ENCODE peak calls at places on chromosome 16, in seven cellular contexts. One of them, this sample, is unnamed.

GRCh38 chr16:71852146-71852545 is 6.4 kb downstream of the ATXN1L start:
- DNase-seq in transverse colon: no peak
- DNase-seq in K562: no peak
- DNase-seq in heart right ventricle: no peak
- DNase-seq in neuronal stem cell: no peak
- DNase-seq in neural progenitor cell: no peak
- DNase-seq in PC-9: no peak
- DNase-seq in this sample: no peak

GRCh38 chr16:85393674-85394510 is 219.2 kb upstream of the GSE1 start:
- DNase-seq in neural progenitor cell: peak
- DNase-seq in transverse colon: peak
- DNase-seq in neuronal stem cell: peak
- DNase-seq in heart right ventricle: peak
- DNase-seq in K562: peak
- DNase-seq in PC-9: no peak
- DNase-seq in this sample: peak

GRCh38 chr16:9159839-9160550 is 68.6 kb downstream of the HAPSTR1 start:
- DNase-seq in neuronal stem cell: peak
- DNase-seq in K562: peak
- DNase-seq in PC-9: peak
- DNase-seq in heart right ventricle: no peak
- DNase-seq in transverse colon: peak
- DNase-seq in neural progenitor cell: peak
- DNase-seq in this sample: no peak

GRCh38 chr16:89861648-89862047 is 11.7 kb upstream of the TCF25 start:
- DNase-seq in neural progenitor cell: no peak
- DNase-seq in K562: no peak
- DNase-seq in transverse colon: no peak
- DNase-seq in neuronal stem cell: no peak
- DNase-seq in heart right ventricle: no peak
- DNase-seq in PC-9: no peak
- DNase-seq in this sample: no peak

GRCh38 chr16:54193656-54194007 is 93.0 kb downstream of the IRX3 start:
- DNase-seq in PC-9: peak
- DNase-seq in transverse colon: peak
- DNase-seq in K562: peak
- DNase-seq in heart right ventricle: peak
- DNase-seq in neural progenitor cell: peak
- DNase-seq in neuronal stem cell: peak
- DNase-seq in this sample: peak

GRCh38 chr16:49464877-49465504 is 91.4 kb downstream of the C16orf78 start:
- DNase-seq in PC-9: no peak
- DNase-seq in heart right ventricle: no peak
- DNase-seq in transverse colon: no peak
- DNase-seq in K562: peak
- DNase-seq in neuronal stem cell: peak
- DNase-seq in neural progenitor cell: peak
- DNase-seq in this sample: no peak

GRCh38 chr16:87254734-87255133 is 62.5 kb downstream of the C16orf95 start:
- DNase-seq in neuronal stem cell: no peak
- DNase-seq in heart right ventricle: no peak
- DNase-seq in K562: no peak
- DNase-seq in neural progenitor cell: no peak
- DNase-seq in transverse colon: no peak
- DNase-seq in PC-9: no peak
- DNase-seq in this sample: no peak

GRCh38 chr16:29680180-29680598 is 1.2 kb downstream of the QPRT start:
- DNase-seq in neural progenitor cell: no peak
- DNase-seq in transverse colon: peak
- DNase-seq in heart right ventricle: no peak
- DNase-seq in PC-9: peak
- DNase-seq in neuronal stem cell: no peak
- DNase-seq in K562: no peak
- DNase-seq in this sample: no peak

GRCh38 chr16:66416981-66417700 is 10.0 kb upstream of the BEAN1 start:
- DNase-seq in heart right ventricle: no peak
- DNase-seq in neuronal stem cell: no peak
- DNase-seq in K562: no peak
- DNase-seq in transverse colon: no peak
- DNase-seq in PC-9: peak
- DNase-seq in neural progenitor cell: no peak
- DNase-seq in this sample: no peak

GRCh38 chr16:34802396-34802795 is 1343.0 kb downstream of the TP53TG3F start:
- DNase-seq in transverse colon: no peak
- DNase-seq in K562: no peak
- DNase-seq in neural progenitor cell: no peak
- DNase-seq in heart right ventricle: peak
- DNase-seq in neuronal stem cell: no peak
- DNase-seq in PC-9: no peak
- DNase-seq in this sample: peak

GRCh38 chr16:85243312-85243711 is 131.0 kb upstream of the CIBAR2 start:
- DNase-seq in neuronal stem cell: no peak
- DNase-seq in PC-9: no peak
- DNase-seq in neural progenitor cell: no peak
- DNase-seq in K562: no peak
- DNase-seq in heart right ventricle: no peak
- DNase-seq in transverse colon: no peak
- DNase-seq in this sample: no peak

GRCh38 chr16:20611975-20612471 is 35.9 kb upstream of the ACSM2B start:
- DNase-seq in K562: no peak
- DNase-seq in heart right ventricle: peak
- DNase-seq in neuronal stem cell: no peak
- DNase-seq in neural progenitor cell: no peak
- DNase-seq in PC-9: no peak
- DNase-seq in transverse colon: no peak
- DNase-seq in this sample: peak

GRCh38 chr16:87344931-87345631 is 27.9 kb upstream of the C16orf95 start:
- DNase-seq in neuronal stem cell: no peak
- DNase-seq in neural progenitor cell: no peak
- DNase-seq in heart right ventricle: no peak
- DNase-seq in transverse colon: peak
- DNase-seq in PC-9: no peak
- DNase-seq in K562: no peak
- DNase-seq in this sample: peak

DNA sequence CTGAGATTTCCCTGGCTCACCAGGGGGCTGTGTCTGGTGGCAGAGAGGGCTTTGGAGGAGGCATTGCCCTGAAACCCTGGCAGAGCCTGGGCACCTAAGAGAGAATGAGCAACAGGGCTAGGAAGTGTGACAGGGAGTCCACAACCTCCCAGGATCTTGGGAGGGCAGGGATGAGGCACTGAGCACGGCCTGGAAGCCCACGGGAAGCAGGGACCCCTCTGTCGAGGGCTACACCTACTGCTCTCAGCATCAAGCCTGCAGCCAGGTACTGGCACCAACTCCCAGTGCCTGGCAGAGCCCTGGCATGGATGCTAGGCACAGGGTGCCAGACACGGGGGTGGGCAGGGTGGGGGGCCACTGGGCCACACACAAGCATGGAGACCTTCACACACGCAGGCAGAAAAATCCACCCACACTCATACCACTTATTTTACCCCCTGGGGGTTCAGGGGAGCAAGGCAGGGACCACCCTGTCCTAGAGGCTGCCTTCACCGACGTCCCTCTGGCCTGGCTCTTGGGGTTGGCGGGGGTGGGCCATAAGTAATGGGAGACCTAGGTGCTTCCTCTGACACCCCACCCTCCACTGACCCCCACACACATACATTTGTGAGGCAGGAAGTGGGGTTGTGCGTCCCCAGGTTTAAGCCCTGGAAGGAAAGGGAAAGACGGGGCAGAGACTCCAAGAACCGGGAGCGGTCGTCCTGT is 970 bp upstream of the HSD11B2 start:
- DNase-seq in PC-9: no peak
- DNase-seq in neuronal stem cell: no peak
- DNase-seq in neural progenitor cell: no peak
- DNase-seq in K562: no peak
- DNase-seq in heart right ventricle: no peak
- DNase-seq in transverse colon: no peak
- DNase-seq in this sample: no peak
- H3K27ac ChIP-seq in PC-9: no peak
- H3K27ac ChIP-seq in neuronal stem cell: no peak
- H3K27ac ChIP-seq in neural progenitor cell: no peak
- H3K27ac ChIP-seq in K562: no peak
- H3K27ac ChIP-seq in heart right ventricle: no peak
- H3K27ac ChIP-seq in transverse colon: peak
- H3K27ac ChIP-seq in this sample: no peak

GRCh38 chr16:57892041-57892440 is 78.9 kb downstream of the CNGB1 start:
- DNase-seq in heart right ventricle: no peak
- DNase-seq in transverse colon: no peak
- DNase-seq in neural progenitor cell: no peak
- DNase-seq in neuronal stem cell: no peak
- DNase-seq in PC-9: no peak
- DNase-seq in K562: no peak
- DNase-seq in this sample: no peak

GRCh38 chr16:57892447-57893096 is 78.4 kb downstream of the CNGB1 start:
- DNase-seq in K562: no peak
- DNase-seq in heart right ventricle: no peak
- DNase-seq in PC-9: no peak
- DNase-seq in transverse colon: peak
- DNase-seq in neural progenitor cell: no peak
- DNase-seq in neuronal stem cell: no peak
- DNase-seq in this sample: peak

GRCh38 chr16:57894390-57895080 is 76.4 kb downstream of the CNGB1 start:
- DNase-seq in heart right ventricle: no peak
- DNase-seq in K562: no peak
- DNase-seq in PC-9: no peak
- DNase-seq in neural progenitor cell: no peak
- DNase-seq in neuronal stem cell: no peak
- DNase-seq in transverse colon: no peak
- DNase-seq in this sample: no peak

GRCh38 chr16:57893217-57893558 is 77.7 kb downstream of the CNGB1 start:
- DNase-seq in transverse colon: no peak
- DNase-seq in neuronal stem cell: no peak
- DNase-seq in K562: no peak
- DNase-seq in heart right ventricle: no peak
- DNase-seq in neural progenitor cell: no peak
- DNase-seq in PC-9: no peak
- DNase-seq in this sample: no peak

DNA sequence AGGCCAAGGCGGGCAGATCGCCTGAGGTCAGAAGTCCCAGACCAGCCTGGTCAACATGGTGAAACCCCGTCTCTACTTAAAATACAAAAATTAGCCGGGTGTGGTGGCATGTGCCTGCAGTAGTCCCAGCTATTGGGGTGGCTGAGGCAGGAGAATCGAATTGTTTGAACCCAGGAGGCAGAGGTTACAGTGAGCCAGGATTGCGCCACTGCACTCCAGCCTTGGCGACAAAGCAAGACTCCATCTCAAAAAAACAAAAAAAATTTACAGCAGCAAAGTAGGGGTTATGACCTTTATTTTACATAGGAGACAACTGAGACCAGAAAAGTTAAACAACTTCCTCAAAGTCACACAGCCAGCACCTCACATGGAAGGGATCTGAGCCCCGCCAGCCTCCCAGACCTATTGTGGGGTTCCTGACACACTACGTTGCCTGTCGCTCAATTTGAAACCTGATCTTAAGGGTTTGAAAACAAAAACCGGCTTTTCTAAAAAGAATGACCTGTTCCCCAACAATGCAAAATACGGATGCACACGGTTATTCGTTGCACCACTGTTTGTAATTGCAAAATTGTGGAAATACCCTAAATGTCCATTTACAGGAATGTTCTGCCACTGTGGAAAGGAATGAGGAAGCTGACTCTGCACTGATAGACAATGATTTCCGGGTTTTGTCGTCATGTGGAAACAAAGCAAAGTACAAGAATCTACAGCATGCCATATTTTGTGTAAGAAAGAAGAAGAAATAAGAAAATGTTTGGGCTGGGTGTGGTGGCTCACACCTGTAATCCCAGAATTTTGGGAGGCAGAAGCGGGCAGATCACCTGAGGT is 77.2 kb downstream of the CNGB1 start:
- DNase-seq in PC-9: peak
- DNase-seq in transverse colon: no peak
- DNase-seq in heart right ventricle: no peak
- DNase-seq in neural progenitor cell: no peak
- DNase-seq in neuronal stem cell: no peak
- DNase-seq in K562: no peak
- DNase-seq in this sample: peak
- H3K27ac ChIP-seq in PC-9: peak
- H3K27ac ChIP-seq in transverse colon: peak
- H3K27ac ChIP-seq in heart right ventricle: no peak
- H3K27ac ChIP-seq in neural progenitor cell: no peak
- H3K27ac ChIP-seq in neuronal stem cell: no peak
- H3K27ac ChIP-seq in K562: no peak
- H3K27ac ChIP-seq in this sample: no peak

DNA sequence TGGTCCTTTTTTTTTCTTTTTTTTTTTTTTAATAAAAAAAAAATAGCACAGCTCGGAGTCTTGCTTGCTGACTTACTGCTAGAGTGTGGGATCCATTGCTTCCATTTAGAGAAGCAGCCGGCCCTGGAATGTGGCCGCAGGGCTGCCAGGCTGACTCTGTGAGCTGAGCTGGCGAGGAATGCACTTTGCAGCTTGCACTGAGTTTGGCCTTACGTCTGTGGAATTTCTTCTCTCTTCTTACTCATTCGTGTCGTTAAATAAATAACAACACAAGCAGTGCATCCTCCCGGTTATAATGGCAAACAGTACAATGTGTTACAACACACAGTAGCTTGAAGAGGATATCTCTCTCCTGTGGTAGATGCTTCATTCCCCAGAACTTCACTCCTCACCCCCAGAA is 69.2 kb downstream of the PRKCB start:
- DNase-seq in neuronal stem cell: peak
- DNase-seq in heart right ventricle: peak
- DNase-seq in neural progenitor cell: peak
- DNase-seq in transverse colon: peak
- DNase-seq in PC-9: peak
- DNase-seq in K562: no peak
- DNase-seq in this sample: peak
- H3K27ac ChIP-seq in neuronal stem cell: no peak
- H3K27ac ChIP-seq in heart right ventricle: no peak
- H3K27ac ChIP-seq in neural progenitor cell: no peak
- H3K27ac ChIP-seq in transverse colon: peak
- H3K27ac ChIP-seq in PC-9: no peak
- H3K27ac ChIP-seq in K562: peak
- H3K27ac ChIP-seq in this sample: no peak

DNA sequence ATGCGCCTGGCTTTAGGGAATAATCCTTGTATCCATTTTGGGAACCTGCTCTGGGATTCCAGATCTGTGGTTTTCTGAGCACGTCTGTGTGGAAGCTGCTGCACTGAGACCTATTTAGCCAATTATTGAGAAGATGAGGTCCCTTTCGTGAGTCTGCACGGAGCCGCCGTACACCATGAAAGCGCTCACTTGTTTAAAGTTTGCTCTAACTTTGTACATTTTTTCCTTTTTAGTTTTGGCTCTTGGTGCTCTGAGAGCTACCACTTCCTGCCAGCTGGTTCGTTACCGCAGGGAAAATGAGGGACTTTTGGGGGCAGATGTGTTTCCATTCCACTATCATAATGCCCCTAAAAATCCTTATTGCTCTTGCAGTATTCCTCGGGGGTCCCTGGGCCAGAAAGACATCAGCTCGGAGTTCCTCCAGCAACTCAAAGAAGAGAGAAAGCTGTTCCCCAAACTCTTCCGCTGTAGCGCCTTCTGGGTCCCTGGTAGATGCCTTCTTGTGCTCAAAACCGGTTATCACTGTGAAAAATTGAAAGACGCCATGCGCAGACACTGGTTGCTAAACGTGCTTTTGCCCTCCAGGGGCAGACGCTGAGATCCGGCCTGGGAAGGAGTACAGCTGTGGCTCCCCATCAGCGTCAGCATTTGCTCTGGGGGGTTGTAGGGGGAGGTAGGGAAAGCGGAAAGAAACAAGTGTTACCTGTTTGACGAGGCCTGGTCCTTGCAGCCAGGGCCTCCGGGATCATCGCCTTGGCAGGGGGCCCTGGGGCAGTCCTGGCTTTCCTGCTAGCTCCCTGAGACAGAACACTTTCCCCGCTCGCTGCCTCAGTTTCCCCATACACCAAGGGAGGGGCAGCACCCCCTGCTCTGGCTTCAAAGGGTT is 238.1 kb downstream of the MRTFB start:
- DNase-seq in neural progenitor cell: peak
- DNase-seq in K562: no peak
- DNase-seq in transverse colon: no peak
- DNase-seq in PC-9: peak
- DNase-seq in heart right ventricle: no peak
- DNase-seq in neuronal stem cell: no peak
- DNase-seq in this sample: no peak
- H3K27ac ChIP-seq in neural progenitor cell: peak
- H3K27ac ChIP-seq in K562: no peak
- H3K27ac ChIP-seq in transverse colon: peak
- H3K27ac ChIP-seq in PC-9: peak
- H3K27ac ChIP-seq in heart right ventricle: no peak
- H3K27ac ChIP-seq in neuronal stem cell: peak
- H3K27ac ChIP-seq in this sample: no peak